ENCODE peak calls at places on chromosomes 5 and 9, in five cellular contexts. K, L, D, R and O are unnamed samples.

GRCh38 chr5:2129581-2130272 is 247.0 kb upstream of the IRX4 start:
- DNase-seq in L (no peak), R (no peak), D (no peak), K (no peak), O (no peak)

GRCh38 chr5:88452820-88453219 is 184.2 kb upstream of the TMEM161B start:
- DNase-seq in D (no peak), K (no peak), R (no peak), L (no peak), O (no peak)

GRCh38 chr9:26112724-26113123 is 434.5 kb upstream of the TUSC1 start:
- DNase-seq in K (no peak), L (no peak), D (no peak), R (no peak), O (no peak)

GRCh38 chr9:4298255-4299005 is 1.4 kb downstream of the GLIS3 start:
- DNase-seq in R (no peak), K (peak), D (peak), L (peak), O (peak)

GRCh38 chr5:54889826-54890225 is 95.6 kb downstream of the ESM1 start:
- DNase-seq in L (no peak), K (no peak), D (no peak), R (no peak), O (no peak)

GRCh38 chr9:113933188-113933587 is 57.1 kb downstream of the ZNF618 start:
- DNase-seq in K (peak), D (no peak), R (no peak), L (no peak), O (peak)

GRCh38 chr5:111310713-111311620 is 86.8 kb downstream of the CAMK4 start:
- DNase-seq in K (no peak), L (no peak), D (no peak), R (no peak), O (no peak)

GRCh38 chr9:121916008-121916407 is 177.1 kb downstream of the TTLL11 start:
- DNase-seq in R (no peak), L (no peak), D (no peak), K (no peak), O (no peak)

GRCh38 chr5:41835625-41836024 is 34.6 kb downstream of the OXCT1 start:
- DNase-seq in D (peak), R (no peak), L (no peak), K (peak), O (no peak)

GRCh38 chr9:79129865-79130480 is 441.8 kb upstream of the TLE4 start:
- DNase-seq in L (no peak), D (peak), K (no peak), R (no peak), O (peak)

GRCh38 chr5:39570418-39571027 is 145.7 kb upstream of the DAB2 start:
- DNase-seq in D (no peak), R (no peak), K (no peak), L (no peak), O (no peak)

GRCh38 chr9:68705636-68706578 is 867 bp downstream of the PIP5K1B start:
- DNase-seq in L (peak), R (no peak), K (no peak), D (peak), O (no peak)

GRCh38 chr5:94268226-94268625 is 350.2 kb downstream of the KIAA0825 start:
- DNase-seq in R (no peak), K (no peak), D (no peak), L (no peak), O (no peak)
- H3K27ac ChIP-seq in R (no peak), K (no peak), D (no peak), L (no peak), O (no peak)

GRCh38 chr5:102718819-102719218 is 36.3 kb upstream of the PAM start:
- DNase-seq in R (no peak), L (no peak), D (no peak), K (no peak), O (no peak)
- H3K4me3 ChIP-seq in R (no peak), L (no peak), D (no peak), K (no peak), O (no peak)

DNA sequence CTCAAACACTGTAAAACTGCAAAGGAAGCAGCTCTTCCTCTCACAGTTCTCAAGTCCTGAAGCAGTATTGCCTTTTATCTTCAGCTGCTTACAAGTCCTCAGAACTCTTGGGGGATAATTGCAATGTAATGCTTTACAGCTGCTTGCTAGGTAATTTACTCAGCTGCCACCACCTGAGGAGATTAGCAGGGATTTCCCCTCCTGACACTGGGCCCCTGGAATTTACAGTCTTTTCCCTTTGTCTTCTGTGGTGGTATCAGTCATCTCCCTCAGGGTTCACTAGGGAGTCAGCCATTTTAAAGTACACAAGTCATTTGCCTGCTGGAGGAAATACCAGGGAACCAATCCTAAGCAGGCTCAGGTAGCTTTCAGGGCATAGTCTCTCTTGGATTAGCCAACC is 754.3 kb upstream of the GRAMD2B start:
- DNase-seq in R (no peak), D (peak), L (no peak), K (no peak), O (no peak)
- H3K27ac ChIP-seq in R (no peak), D (peak), L (no peak), K (no peak), O (no peak)

GRCh38 chr5:170313344-170313743 is 15.8 kb upstream of the LCP2 start:
- DNase-seq in L (no peak), K (no peak), R (no peak), D (no peak), O (no peak)
- H3K4me3 ChIP-seq in L (no peak), K (no peak), R (peak), D (no peak), O (no peak)

DNA sequence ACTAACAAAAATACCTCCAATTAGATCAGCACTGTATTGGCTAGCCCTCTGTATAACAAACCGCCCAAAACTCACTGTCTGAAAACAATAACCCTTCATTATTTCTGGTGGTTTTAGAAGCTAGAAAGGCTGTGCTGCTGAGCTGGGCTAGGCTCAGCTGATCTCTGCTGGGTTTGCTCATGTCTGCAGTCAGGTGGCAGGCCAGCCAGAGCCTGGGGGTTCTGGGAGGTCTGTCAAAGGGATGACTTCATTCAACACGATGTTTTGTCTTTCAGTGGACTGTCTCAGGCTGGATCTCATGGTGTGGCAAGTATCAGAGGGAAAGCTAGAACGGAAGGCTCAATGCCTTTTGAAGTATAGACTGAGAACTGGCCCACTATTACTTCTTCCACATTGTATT is 335.1 kb upstream of the DMAC1 start:
- DNase-seq in D (no peak), L (no peak), K (no peak), R (no peak), O (no peak)
- H3K27ac ChIP-seq in D (no peak), L (no peak), K (no peak), R (no peak), O (no peak)

GRCh38 chr5:84384604-84385575 is at the start of gene EDIL3:
- DNase-seq in K (no peak), L (no peak), D (peak), R (no peak), O (no peak)

GRCh38 chr5:84382363-84383295 is 2.1 kb downstream of the EDIL3 start:
- DNase-seq in R (no peak), K (no peak), D (peak), L (no peak), O (peak)

GRCh38 chr5:84383816-84384603 is 670 bp downstream of the EDIL3 start:
- DNase-seq in L (no peak), D (peak), R (no peak), K (no peak), O (no peak)

GRCh38 chr5:84383296-84383815 is 1.3 kb downstream of the EDIL3 start:
- DNase-seq in K (no peak), D (peak), R (no peak), L (no peak), O (no peak)

DNA sequence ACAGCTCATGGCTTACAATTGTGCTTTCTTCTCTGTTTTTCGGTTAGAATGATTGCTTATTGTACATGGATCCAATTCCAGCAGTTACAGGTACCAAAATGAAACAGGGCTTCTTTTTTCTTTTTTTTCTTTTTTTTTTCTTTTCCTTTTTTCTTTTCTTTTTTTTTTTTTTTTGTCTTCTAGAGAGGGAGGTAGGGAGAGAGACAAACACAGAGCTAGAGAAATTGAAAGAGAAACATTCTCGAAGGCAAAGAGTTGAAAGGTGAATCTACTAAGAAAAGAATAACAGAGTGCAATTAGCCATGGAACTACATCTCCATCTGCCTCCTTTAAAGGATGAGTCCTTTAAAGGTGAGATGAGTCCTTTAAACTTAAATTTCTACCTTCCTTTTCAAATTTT is 1.0 kb upstream of the EDIL3 start:
- DNase-seq in R (no peak), D (no peak), K (no peak), L (no peak), O (no peak)
- H3K4me3 ChIP-seq in R (no peak), D (no peak), K (peak), L (peak), O (peak)

DNA sequence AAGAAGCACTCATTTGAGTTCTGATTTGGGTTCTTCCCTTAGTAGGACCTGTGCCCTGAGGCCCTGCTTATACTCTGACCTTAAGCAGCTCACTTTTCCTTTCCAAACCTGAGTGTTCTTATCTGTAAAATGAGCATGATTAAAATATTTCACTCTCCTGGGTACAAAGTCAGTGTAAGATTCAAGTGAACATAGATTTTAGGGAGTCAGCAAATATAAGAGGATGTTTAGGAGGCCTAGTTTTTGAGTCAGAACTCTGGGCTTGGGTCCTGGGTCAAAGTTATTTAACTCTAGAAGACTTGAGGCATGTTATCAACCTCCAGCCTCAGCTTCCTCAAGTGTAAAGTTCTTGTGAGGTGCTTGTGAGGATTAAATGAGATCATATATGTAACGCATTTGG is 8.7 kb upstream of the SPARC start:
- DNase-seq in R (no peak), L (no peak), D (no peak), K (no peak), O (no peak)
- H3K27ac ChIP-seq in R (no peak), L (peak), D (peak), K (peak), O (peak)

DNA sequence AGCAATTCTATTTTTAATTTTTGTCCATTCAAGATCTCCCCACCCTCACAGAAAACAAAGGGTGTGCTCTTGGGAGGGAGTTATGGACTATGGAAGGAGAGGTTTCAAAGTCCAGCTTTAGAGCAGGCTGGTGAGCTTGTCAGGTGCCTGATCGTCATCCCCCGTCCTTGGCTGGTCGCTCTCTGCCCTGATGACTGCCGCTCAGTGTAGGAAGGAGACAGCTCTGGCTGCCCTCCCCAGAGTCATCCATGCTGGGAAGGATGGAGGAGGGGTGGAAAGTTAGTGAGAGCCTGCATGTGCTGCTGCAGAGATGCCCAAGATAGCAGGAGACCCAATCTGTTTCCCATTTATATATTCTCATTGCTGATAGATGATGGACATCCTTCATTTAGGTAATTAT is 96.6 kb downstream of the NLN start:
- DNase-seq in K (no peak), D (no peak), R (no peak), L (no peak), O (no peak)
- H3K4me3 ChIP-seq in K (no peak), D (no peak), R (no peak), L (no peak), O (no peak)